ENCODE peak calls at places on chromosome X, in ten cellular contexts. One of them, this sample, is unnamed.

GRCh38 chrX:123881330-123881729 is 21.5 kb downstream of the XIAP start:
- DNase-seq in GM20000: no peak
- DNase-seq in epithelial cell of proximal tubule: no peak
- DNase-seq in H9: no peak
- DNase-seq in activated CD8-positive, alpha-beta memory T cell treated with anti-CD3 and anti-CD28 coated beads for 1 hour: no peak
- DNase-seq in AG04450: no peak
- DNase-seq in GM13977: no peak
- DNase-seq in A172: no peak
- DNase-seq in activated CD4-positive, alpha-beta T cell treated with anti-CD3 and anti-CD28 coated beads, Interleukin-2, amount 50 U/mL, for 24 hours: no peak
- DNase-seq in lung microvascular endothelial cell: no peak
- DNase-seq in this sample: no peak

GRCh38 chrX:103792916-103793540 is 16.4 kb downstream of the PLP1 start:
- DNase-seq in GM20000: no peak
- DNase-seq in epithelial cell of proximal tubule: no peak
- DNase-seq in H9: no peak
- DNase-seq in activated CD8-positive, alpha-beta memory T cell treated with anti-CD3 and anti-CD28 coated beads for 1 hour: no peak
- DNase-seq in AG04450: peak; percentile 21
- DNase-seq in GM13977: no peak
- DNase-seq in A172: no peak
- DNase-seq in activated CD4-positive, alpha-beta T cell treated with anti-CD3 and anti-CD28 coated beads, Interleukin-2, amount 50 U/mL, for 24 hours: no peak
- DNase-seq in lung microvascular endothelial cell: no peak
- DNase-seq in this sample: peak; percentile 82

GRCh38 chrX:76643590-76643989 is 216.1 kb downstream of the MAGEE1 start:
- DNase-seq in GM20000: no peak
- DNase-seq in epithelial cell of proximal tubule: no peak
- DNase-seq in H9: no peak
- DNase-seq in activated CD8-positive, alpha-beta memory T cell treated with anti-CD3 and anti-CD28 coated beads for 1 hour: no peak
- DNase-seq in AG04450: no peak
- DNase-seq in GM13977: no peak
- DNase-seq in A172: no peak
- DNase-seq in activated CD4-positive, alpha-beta T cell treated with anti-CD3 and anti-CD28 coated beads, Interleukin-2, amount 50 U/mL, for 24 hours: no peak
- DNase-seq in lung microvascular endothelial cell: no peak
- DNase-seq in this sample: no peak

GRCh38 chrX:68049466-68049865 is 383.8 kb downstream of the OPHN1 start:
- DNase-seq in GM20000: no peak
- DNase-seq in epithelial cell of proximal tubule: no peak
- DNase-seq in H9: no peak
- DNase-seq in activated CD8-positive, alpha-beta memory T cell treated with anti-CD3 and anti-CD28 coated beads for 1 hour: no peak
- DNase-seq in AG04450: no peak
- DNase-seq in GM13977: no peak
- DNase-seq in A172: peak; percentile 0
- DNase-seq in activated CD4-positive, alpha-beta T cell treated with anti-CD3 and anti-CD28 coated beads, Interleukin-2, amount 50 U/mL, for 24 hours: no peak
- DNase-seq in lung microvascular endothelial cell: no peak
- DNase-seq in this sample: peak; percentile 64

GRCh38 chrX:149825424-149825823 is 43.7 kb downstream of the MAGEA9 start:
- DNase-seq in GM20000: no peak
- DNase-seq in epithelial cell of proximal tubule: no peak
- DNase-seq in H9: peak; percentile 68
- DNase-seq in activated CD8-positive, alpha-beta memory T cell treated with anti-CD3 and anti-CD28 coated beads for 1 hour: peak; percentile 24
- DNase-seq in AG04450: no peak
- DNase-seq in GM13977: no peak
- DNase-seq in A172: peak; percentile 13
- DNase-seq in activated CD4-positive, alpha-beta T cell treated with anti-CD3 and anti-CD28 coated beads, Interleukin-2, amount 50 U/mL, for 24 hours: peak; percentile 21
- DNase-seq in lung microvascular endothelial cell: peak; percentile 38
- DNase-seq in this sample: peak; percentile 24

GRCh38 chrX:113222305-113222704 is 381.7 kb upstream of the AMOT start:
- DNase-seq in GM20000: no peak
- DNase-seq in epithelial cell of proximal tubule: no peak
- DNase-seq in H9: no peak
- DNase-seq in activated CD8-positive, alpha-beta memory T cell treated with anti-CD3 and anti-CD28 coated beads for 1 hour: no peak
- DNase-seq in AG04450: no peak
- DNase-seq in GM13977: no peak
- DNase-seq in A172: no peak
- DNase-seq in activated CD4-positive, alpha-beta T cell treated with anti-CD3 and anti-CD28 coated beads, Interleukin-2, amount 50 U/mL, for 24 hours: no peak
- DNase-seq in lung microvascular endothelial cell: no peak
- DNase-seq in this sample: no peak

GRCh38 chrX:108415891-108416290 is 22.3 kb downstream of the COL4A6 start:
- DNase-seq in GM20000: no peak
- DNase-seq in epithelial cell of proximal tubule: no peak
- DNase-seq in H9: no peak
- DNase-seq in activated CD8-positive, alpha-beta memory T cell treated with anti-CD3 and anti-CD28 coated beads for 1 hour: no peak
- DNase-seq in AG04450: no peak
- DNase-seq in GM13977: no peak
- DNase-seq in A172: no peak
- DNase-seq in activated CD4-positive, alpha-beta T cell treated with anti-CD3 and anti-CD28 coated beads, Interleukin-2, amount 50 U/mL, for 24 hours: no peak
- DNase-seq in lung microvascular endothelial cell: no peak
- DNase-seq in this sample: no peak

GRCh38 chrX:109347618-109348017 is 134.3 kb downstream of the GUCY2F start:
- DNase-seq in GM20000: no peak
- DNase-seq in epithelial cell of proximal tubule: no peak
- DNase-seq in H9: peak; percentile 27
- DNase-seq in activated CD8-positive, alpha-beta memory T cell treated with anti-CD3 and anti-CD28 coated beads for 1 hour: no peak
- DNase-seq in AG04450: no peak
- DNase-seq in GM13977: no peak
- DNase-seq in A172: no peak
- DNase-seq in activated CD4-positive, alpha-beta T cell treated with anti-CD3 and anti-CD28 coated beads, Interleukin-2, amount 50 U/mL, for 24 hours: no peak
- DNase-seq in lung microvascular endothelial cell: peak; percentile 14
- DNase-seq in this sample: peak; percentile 25

GRCh38 chrX:70007946-70008345 is 41.8 kb downstream of the AWAT2 start:
- DNase-seq in GM20000: no peak
- DNase-seq in epithelial cell of proximal tubule: no peak
- DNase-seq in H9: no peak
- DNase-seq in activated CD8-positive, alpha-beta memory T cell treated with anti-CD3 and anti-CD28 coated beads for 1 hour: no peak
- DNase-seq in AG04450: no peak
- DNase-seq in GM13977: no peak
- DNase-seq in A172: no peak
- DNase-seq in activated CD4-positive, alpha-beta T cell treated with anti-CD3 and anti-CD28 coated beads, Interleukin-2, amount 50 U/mL, for 24 hours: no peak
- DNase-seq in lung microvascular endothelial cell: no peak
- DNase-seq in this sample: no peak

GRCh38 chrX:32443841-32444240 is 767.5 kb downstream of the DMD start:
- DNase-seq in GM20000: no peak
- DNase-seq in epithelial cell of proximal tubule: no peak
- DNase-seq in H9: no peak
- DNase-seq in activated CD8-positive, alpha-beta memory T cell treated with anti-CD3 and anti-CD28 coated beads for 1 hour: no peak
- DNase-seq in AG04450: no peak
- DNase-seq in GM13977: no peak
- DNase-seq in A172: no peak
- DNase-seq in activated CD4-positive, alpha-beta T cell treated with anti-CD3 and anti-CD28 coated beads, Interleukin-2, amount 50 U/mL, for 24 hours: no peak
- DNase-seq in lung microvascular endothelial cell: no peak
- DNase-seq in this sample: no peak

GRCh38 chrX:65999029-65999562 is 40.8 kb downstream of the VSIG4 start:
- DNase-seq in GM20000: no peak
- DNase-seq in epithelial cell of proximal tubule: no peak
- DNase-seq in H9: no peak
- DNase-seq in activated CD8-positive, alpha-beta memory T cell treated with anti-CD3 and anti-CD28 coated beads for 1 hour: no peak
- DNase-seq in AG04450: no peak
- DNase-seq in GM13977: no peak
- DNase-seq in A172: no peak
- DNase-seq in activated CD4-positive, alpha-beta T cell treated with anti-CD3 and anti-CD28 coated beads, Interleukin-2, amount 50 U/mL, for 24 hours: no peak
- DNase-seq in lung microvascular endothelial cell: no peak
- DNase-seq in this sample: no peak

GRCh38 chrX:27807690-27808089 is at the start of gene MAGEB10:
- DNase-seq in GM20000: no peak
- DNase-seq in epithelial cell of proximal tubule: no peak
- DNase-seq in H9: no peak
- DNase-seq in activated CD8-positive, alpha-beta memory T cell treated with anti-CD3 and anti-CD28 coated beads for 1 hour: no peak
- DNase-seq in AG04450: no peak
- DNase-seq in GM13977: no peak
- DNase-seq in A172: no peak
- DNase-seq in activated CD4-positive, alpha-beta T cell treated with anti-CD3 and anti-CD28 coated beads, Interleukin-2, amount 50 U/mL, for 24 hours: no peak
- DNase-seq in lung microvascular endothelial cell: no peak
- DNase-seq in this sample: no peak

GRCh38 chrX:150361070-150361776 is 1.9 kb upstream of the MAMLD1 start:
- DNase-seq in GM20000: no peak
- DNase-seq in epithelial cell of proximal tubule: no peak
- DNase-seq in H9: peak; percentile 59
- DNase-seq in activated CD8-positive, alpha-beta memory T cell treated with anti-CD3 and anti-CD28 coated beads for 1 hour: no peak
- DNase-seq in AG04450: no peak
- DNase-seq in GM13977: no peak
- DNase-seq in A172: peak; percentile 4
- DNase-seq in activated CD4-positive, alpha-beta T cell treated with anti-CD3 and anti-CD28 coated beads, Interleukin-2, amount 50 U/mL, for 24 hours: no peak
- DNase-seq in lung microvascular endothelial cell: no peak
- DNase-seq in this sample: peak; percentile 28

GRCh38 chrX:108018659-108019381 is 26.0 kb upstream of the VSIG1 start:
- DNase-seq in GM20000: no peak
- DNase-seq in epithelial cell of proximal tubule: no peak
- DNase-seq in H9: no peak
- DNase-seq in activated CD8-positive, alpha-beta memory T cell treated with anti-CD3 and anti-CD28 coated beads for 1 hour: no peak
- DNase-seq in AG04450: no peak
- DNase-seq in GM13977: no peak
- DNase-seq in A172: no peak
- DNase-seq in activated CD4-positive, alpha-beta T cell treated with anti-CD3 and anti-CD28 coated beads, Interleukin-2, amount 50 U/mL, for 24 hours: no peak
- DNase-seq in lung microvascular endothelial cell: no peak
- DNase-seq in this sample: no peak

GRCh38 chrX:21940356-21940829 is at the start of gene SMS:
- DNase-seq in GM20000: peak; percentile 80
- DNase-seq in epithelial cell of proximal tubule: no peak
- DNase-seq in H9: peak; percentile 67
- DNase-seq in activated CD8-positive, alpha-beta memory T cell treated with anti-CD3 and anti-CD28 coated beads for 1 hour: peak; percentile 11
- DNase-seq in AG04450: peak; percentile 26
- DNase-seq in GM13977: peak; percentile 74
- DNase-seq in A172: peak; percentile 76
- DNase-seq in activated CD4-positive, alpha-beta T cell treated with anti-CD3 and anti-CD28 coated beads, Interleukin-2, amount 50 U/mL, for 24 hours: peak; percentile 25
- DNase-seq in lung microvascular endothelial cell: peak; percentile 65
- DNase-seq in this sample: peak; percentile 82